ENCODE peak calls at places on chromosomes 13 and 19, in ten cellular contexts. S is NCI-H146, I is astrocyte, D is epithelial cell of prostate, J is aorta, X is bronchial epithelial cell, C is AG10803, G is heart left ventricle, H is lung microvascular endothelial cell, V is T-helper 17 cell. Z is an unnamed sample.

GRCh38 chr13:85366759-85367417 is 432.3 kb downstream of the SLITRK6 start:
- DNase-seq in S (no peak), I (no peak), D (no peak), J (no peak), X (peak), C (no peak), G (no peak), H (no peak), V (no peak), Z (no peak)

GRCh38 chr13:26372747-26373146 is 118.8 kb downstream of the CDK8 start:
- DNase-seq in S (no peak), I (no peak), D (no peak), J (no peak), X (no peak), C (no peak), G (no peak), H (no peak), V (no peak), Z (no peak)

GRCh38 chr19:32233091-32233490 is 112.3 kb upstream of the ZNF507 start:
- DNase-seq in S (no peak), I (no peak), D (no peak), J (no peak), X (no peak), C (no peak), G (no peak), H (no peak), V (no peak), Z (no peak)

GRCh38 chr13:84570831-84571230 is 688.6 kb upstream of the SLITRK1 start:
- DNase-seq in S (no peak), I (peak), D (no peak), J (no peak), X (peak), C (no peak), G (no peak), H (no peak), V (no peak), Z (no peak)

GRCh38 chr19:33698576-33699435 is 77.1 kb downstream of the CHST8 start:
- DNase-seq in S (no peak), I (no peak), D (no peak), J (peak), X (no peak), C (no peak), G (peak), H (no peak), V (no peak), Z (no peak)

GRCh38 chr19:56314584-56315075 is at the start of gene ZSCAN5A:
- DNase-seq in S (peak), I (peak), D (peak), J (peak), X (peak), C (peak), G (peak), H (peak), V (peak), Z (peak)

GRCh38 chr13:25738342-25738771 is 313.5 kb downstream of the SHISA2 start:
- DNase-seq in S (peak), I (peak), D (no peak), J (no peak), X (peak), C (peak), G (no peak), H (peak), V (no peak), Z (no peak)

GRCh38 chr19:33736787-33737186 is 59.9 kb upstream of the KCTD15 start:
- DNase-seq in S (no peak), I (no peak), D (no peak), J (no peak), X (no peak), C (no peak), G (no peak), H (no peak), V (no peak), Z (no peak)

GRCh38 chr19:51107406-51108065 is 673 bp downstream of the CTU1 start:
- DNase-seq in S (no peak), I (peak), D (no peak), J (no peak), X (no peak), C (peak), G (no peak), H (no peak), V (no peak), Z (no peak)

GRCh38 chr13:49521216-49521615 is 25.5 kb downstream of the PHF11 start:
- DNase-seq in S (no peak), I (no peak), D (no peak), J (no peak), X (no peak), C (no peak), G (no peak), H (no peak), V (no peak), Z (no peak)

GRCh38 chr19:2561895-2562294 is 86.0 kb downstream of the GADD45B start:
- DNase-seq in S (no peak), I (no peak), D (no peak), J (peak), X (no peak), C (no peak), G (peak), H (no peak), V (peak), Z (peak)